ENCODE peak calls at places on chromosomes 5 and 9, in six cellular contexts. One of them, this sample, is unnamed.

GRCh38 chr5:10034008-10034407 is 215.7 kb downstream of the ATPSCKMT start:
- DNase-seq in HCT116: no peak
- DNase-seq in neural progenitor cell: no peak
- DNase-seq in MM.1S: no peak
- DNase-seq in GM23248: peak; percentile 6
- DNase-seq in SK-N-SH: no peak
- DNase-seq in this sample: no peak

GRCh38 chr9:94005272-94005901 is 50.2 kb upstream of the BARX1 start:
- DNase-seq in GM23248: peak; percentile 32
- DNase-seq in neural progenitor cell: no peak
- DNase-seq in HCT116: no peak
- DNase-seq in MM.1S: no peak
- DNase-seq in SK-N-SH: no peak
- DNase-seq in this sample: peak; percentile 76

GRCh38 chr5:45774528-45774927 is 78.3 kb upstream of the HCN1 start:
- DNase-seq in GM23248: peak; percentile 4
- DNase-seq in SK-N-SH: no peak
- DNase-seq in HCT116: no peak
- DNase-seq in neural progenitor cell: no peak
- DNase-seq in MM.1S: peak; percentile 22
- DNase-seq in this sample: peak; percentile 40

GRCh38 chr9:109627042-109627441 is 128.9 kb upstream of the PTPN3 start:
- DNase-seq in SK-N-SH: no peak
- DNase-seq in HCT116: no peak
- DNase-seq in GM23248: no peak
- DNase-seq in MM.1S: no peak
- DNase-seq in neural progenitor cell: no peak
- DNase-seq in this sample: no peak

GRCh38 chr9:29422445-29422844 is 1849.2 kb upstream of the C9orf72 start:
- DNase-seq in SK-N-SH: no peak
- DNase-seq in neural progenitor cell: no peak
- DNase-seq in MM.1S: peak; percentile 37
- DNase-seq in HCT116: no peak
- DNase-seq in GM23248: no peak
- DNase-seq in this sample: no peak

GRCh38 chr5:11904270-11904906 is at the start of gene CTNND2:
- DNase-seq in HCT116: no peak
- DNase-seq in GM23248: peak; percentile 30
- DNase-seq in SK-N-SH: peak; percentile 72
- DNase-seq in neural progenitor cell: peak; percentile 94
- DNase-seq in MM.1S: peak; percentile 67
- DNase-seq in this sample: peak; percentile 76

GRCh38 chr9:93059097-93059959 is 827 bp downstream of the SUSD3 start:
- DNase-seq in MM.1S: peak; percentile 42
- DNase-seq in GM23248: no peak
- DNase-seq in neural progenitor cell: no peak
- DNase-seq in HCT116: no peak
- DNase-seq in SK-N-SH: no peak
- DNase-seq in this sample: no peak

GRCh38 chr5:149485655-149486615 is 65.3 kb downstream of the CSNK1A1 start:
- DNase-seq in SK-N-SH: peak; percentile 34
- DNase-seq in MM.1S: no peak
- DNase-seq in GM23248: peak; percentile 99
- DNase-seq in HCT116: peak; percentile 90
- DNase-seq in neural progenitor cell: no peak
- DNase-seq in this sample: peak; percentile 100

GRCh38 chr5:64792474-64792873 is 23.7 kb downstream of the CWC27 start:
- DNase-seq in GM23248: no peak
- DNase-seq in neural progenitor cell: no peak
- DNase-seq in HCT116: no peak
- DNase-seq in SK-N-SH: no peak
- DNase-seq in MM.1S: no peak
- DNase-seq in this sample: no peak

GRCh38 chr9:14315754-14316573 is 2.0 kb upstream of the NFIB start:
- DNase-seq in GM23248: peak; percentile 44
- DNase-seq in MM.1S: no peak
- DNase-seq in HCT116: no peak
- DNase-seq in SK-N-SH: peak; percentile 58
- DNase-seq in neural progenitor cell: peak; percentile 49
- DNase-seq in this sample: peak; percentile 40

GRCh38 chr5:1300581-1301083 is 5.8 kb upstream of the TERT start:
- DNase-seq in SK-N-SH: no peak
- DNase-seq in GM23248: no peak
- DNase-seq in MM.1S: no peak
- DNase-seq in HCT116: no peak
- DNase-seq in neural progenitor cell: no peak
- DNase-seq in this sample: no peak

GRCh38 chr5:83169938-83170337 is 92.6 kb downstream of the XRCC4 start:
- DNase-seq in HCT116: no peak
- DNase-seq in GM23248: no peak
- DNase-seq in neural progenitor cell: no peak
- DNase-seq in MM.1S: no peak
- DNase-seq in SK-N-SH: no peak
- DNase-seq in this sample: no peak

GRCh38 chr5:180330810-180331646 is 22.1 kb downstream of the GFPT2 start:
- DNase-seq in HCT116: peak; percentile 74
- DNase-seq in SK-N-SH: no peak
- DNase-seq in neural progenitor cell: no peak
- DNase-seq in GM23248: peak; percentile 98
- DNase-seq in MM.1S: no peak
- DNase-seq in this sample: peak; percentile 95

GRCh38 chr9:109519366-109519765 is 21.3 kb upstream of the PTPN3 start:
- DNase-seq in SK-N-SH: no peak
- DNase-seq in neural progenitor cell: no peak
- DNase-seq in HCT116: no peak
- DNase-seq in GM23248: no peak
- DNase-seq in MM.1S: no peak
- DNase-seq in this sample: no peak

GRCh38 chr9:109117856-109118801 is 1.6 kb downstream of the TMEM245 start:
- DNase-seq in HCT116: no peak
- DNase-seq in GM23248: peak; percentile 62
- DNase-seq in SK-N-SH: peak; percentile 22
- DNase-seq in neural progenitor cell: peak; percentile 61
- DNase-seq in MM.1S: no peak
- DNase-seq in this sample: peak; percentile 88

GRCh38 chr9:116096853-116097252 is 56.7 kb upstream of the PAPPA start:
- DNase-seq in GM23248: no peak
- DNase-seq in SK-N-SH: no peak
- DNase-seq in neural progenitor cell: peak; percentile 47
- DNase-seq in MM.1S: no peak
- DNase-seq in HCT116: no peak
- DNase-seq in this sample: peak; percentile 29

GRCh38 chr9:127567898-127568617 is 44.0 kb upstream of the STXBP1 start:
- DNase-seq in HCT116: no peak
- DNase-seq in SK-N-SH: peak; percentile 68
- DNase-seq in MM.1S: no peak
- DNase-seq in GM23248: peak; percentile 72
- DNase-seq in neural progenitor cell: peak; percentile 65
- DNase-seq in this sample: no peak

GRCh38 chr9:127568618-127568970 is 43.5 kb upstream of the STXBP1 start:
- DNase-seq in GM23248: peak; percentile 47
- DNase-seq in HCT116: no peak
- DNase-seq in neural progenitor cell: no peak
- DNase-seq in SK-N-SH: no peak
- DNase-seq in MM.1S: no peak
- DNase-seq in this sample: no peak

GRCh38 chr9:127566351-127567001 is 45.6 kb upstream of the STXBP1 start:
- DNase-seq in MM.1S: no peak
- DNase-seq in GM23248: peak; percentile 63
- DNase-seq in SK-N-SH: no peak
- DNase-seq in HCT116: no peak
- DNase-seq in neural progenitor cell: no peak
- DNase-seq in this sample: peak; percentile 52

GRCh38 chr9:127568971-127569818 is 42.9 kb upstream of the STXBP1 start:
- DNase-seq in GM23248: peak; percentile 94
- DNase-seq in SK-N-SH: peak; percentile 100
- DNase-seq in HCT116: no peak
- DNase-seq in MM.1S: peak; percentile 81
- DNase-seq in neural progenitor cell: peak; percentile 96
- DNase-seq in this sample: peak; percentile 87

DNA sequence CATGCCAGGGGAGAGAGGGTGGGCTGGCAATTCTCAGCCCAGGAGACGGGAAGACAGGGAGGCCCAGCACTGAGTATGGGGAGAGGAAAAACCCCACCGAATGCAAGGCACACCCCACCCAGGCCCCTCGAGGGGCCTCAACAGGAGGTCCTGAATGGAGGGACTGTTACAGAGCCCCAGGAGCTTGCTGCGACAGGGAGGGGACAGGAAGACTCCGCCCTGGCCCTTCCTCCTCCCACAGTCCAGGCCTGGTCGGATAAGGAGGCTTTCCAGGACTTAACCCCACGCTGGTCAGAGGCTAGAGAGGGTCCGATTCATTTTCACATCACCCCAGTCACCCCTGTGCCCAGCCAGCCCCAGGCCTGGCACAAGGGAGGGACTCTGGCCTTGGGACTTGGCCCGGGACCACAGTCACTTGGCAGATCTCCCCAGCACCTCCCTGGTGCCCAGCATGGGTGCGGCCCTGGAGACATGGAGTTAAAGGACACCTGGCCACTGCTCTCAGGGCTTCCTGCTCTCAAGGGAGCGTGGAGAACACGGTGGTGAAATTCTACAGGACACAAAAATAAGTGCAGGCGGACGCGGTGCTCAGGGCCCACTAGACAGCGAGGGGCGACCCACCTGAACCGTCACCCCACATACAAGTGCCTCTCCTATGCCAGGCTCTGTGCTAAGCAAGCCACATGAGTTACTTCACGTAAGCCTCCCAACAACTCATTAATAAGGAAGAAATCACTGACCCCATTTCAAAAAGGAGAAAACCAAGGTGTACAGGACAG is 44.8 kb upstream of the STXBP1 start:
- DNase-seq in neural progenitor cell: peak; percentile 52
- DNase-seq in GM23248: peak; percentile 70
- DNase-seq in SK-N-SH: peak; percentile 70
- DNase-seq in MM.1S: no peak
- DNase-seq in HCT116: no peak
- DNase-seq in this sample: peak; percentile 46
- TF ChIP-seq EZH2phosphoT487 in neural progenitor cell: no peak
- TF ChIP-seq EZH2phosphoT487 in GM23248: no peak
- TF ChIP-seq EZH2phosphoT487 in SK-N-SH: no peak
- TF ChIP-seq EZH2phosphoT487 in MM.1S: no peak
- TF ChIP-seq EZH2phosphoT487 in HCT116: no peak
- TF ChIP-seq EZH2phosphoT487 in this sample: no peak

GRCh38 chr5:154368041-154368800 is 77.6 kb upstream of the SAP30L start:
- DNase-seq in HCT116: peak; percentile 89
- DNase-seq in GM23248: peak; percentile 94
- DNase-seq in SK-N-SH: peak; percentile 24
- DNase-seq in neural progenitor cell: peak; percentile 83
- DNase-seq in MM.1S: no peak
- DNase-seq in this sample: peak; percentile 95
- H3K9ac ChIP-seq in HCT116: peak overlapping the region; percentile 43
- H3K9ac ChIP-seq in GM23248: peak overlapping the region; percentile 42
- H3K9ac ChIP-seq in SK-N-SH: peak overlapping the region; percentile 62
- H3K9ac ChIP-seq in neural progenitor cell: no peak overlapping the region
- H3K9ac ChIP-seq in MM.1S: no peak overlapping the region
- H3K9ac ChIP-seq in this sample: peak overlapping the region; percentile 9

DNA sequence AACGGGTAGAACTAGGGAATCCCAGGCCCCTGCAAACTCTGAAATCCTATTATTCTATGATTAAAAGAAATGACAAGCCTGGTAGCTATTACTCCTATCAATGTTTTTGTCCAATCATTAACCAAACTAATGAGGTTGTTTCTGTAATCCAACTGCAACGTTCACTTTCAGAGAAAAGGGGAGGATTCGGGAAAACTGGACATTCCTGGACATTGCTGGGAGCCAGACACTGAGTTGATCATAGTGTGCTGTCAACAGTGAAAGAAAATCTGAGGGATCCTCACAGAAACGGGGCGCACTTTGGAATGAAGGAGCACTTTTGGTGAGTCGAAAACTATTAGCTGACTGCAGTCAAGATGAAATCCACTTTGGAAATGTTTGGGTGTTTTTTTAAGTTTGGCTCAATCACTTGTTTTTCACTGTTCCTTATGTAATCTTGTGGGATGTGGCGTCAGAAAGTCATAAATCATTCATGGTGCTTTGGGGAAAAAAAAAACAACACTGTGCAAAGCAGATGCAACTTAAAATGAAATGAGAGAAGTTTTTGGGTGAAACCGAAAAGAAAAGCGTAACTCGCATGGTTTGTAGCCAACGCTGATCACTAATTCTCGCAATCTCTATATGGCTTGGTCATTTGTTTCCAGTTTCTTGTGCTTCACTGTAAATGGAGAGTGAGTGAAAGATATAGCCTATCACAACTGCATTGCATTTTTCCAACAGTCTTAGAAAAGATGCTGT is 51.2 kb upstream of the ADRA1B start:
- DNase-seq in SK-N-SH: no peak
- DNase-seq in neural progenitor cell: no peak
- DNase-seq in HCT116: no peak
- DNase-seq in GM23248: peak; percentile 29
- DNase-seq in MM.1S: no peak
- DNase-seq in this sample: no peak
- H3K4me3 ChIP-seq in SK-N-SH: no peak overlapping the region
- H3K4me3 ChIP-seq in neural progenitor cell: no peak overlapping the region
- H3K4me3 ChIP-seq in HCT116: no peak overlapping the region
- H3K4me3 ChIP-seq in GM23248: peak overlapping the region; percentile 47
- H3K4me3 ChIP-seq in MM.1S: no peak overlapping the region
- H3K4me3 ChIP-seq in this sample: no peak overlapping the region

GRCh38 chr9:138053996-138054752 is 176.6 kb downstream of the CACNA1B start:
- DNase-seq in GM23248: no peak
- DNase-seq in HCT116: no peak
- DNase-seq in neural progenitor cell: no peak
- DNase-seq in MM.1S: no peak
- DNase-seq in SK-N-SH: no peak
- DNase-seq in this sample: no peak

GRCh38 chr9:138052635-138053320 is 175.2 kb downstream of the CACNA1B start:
- DNase-seq in GM23248: no peak
- DNase-seq in HCT116: no peak
- DNase-seq in MM.1S: no peak
- DNase-seq in neural progenitor cell: peak; percentile 0
- DNase-seq in SK-N-SH: peak; percentile 4
- DNase-seq in this sample: no peak

GRCh38 chr9:138052322-138052615 is 174.7 kb downstream of the CACNA1B start:
- DNase-seq in SK-N-SH: peak; percentile 3
- DNase-seq in GM23248: no peak
- DNase-seq in neural progenitor cell: peak; percentile 1
- DNase-seq in HCT116: no peak
- DNase-seq in MM.1S: no peak
- DNase-seq in this sample: no peak

GRCh38 chr9:138051586-138052321 is 174.2 kb downstream of the CACNA1B start:
- DNase-seq in MM.1S: no peak
- DNase-seq in neural progenitor cell: peak; percentile 0
- DNase-seq in SK-N-SH: peak; percentile 13
- DNase-seq in GM23248: no peak
- DNase-seq in HCT116: no peak
- DNase-seq in this sample: no peak

DNA sequence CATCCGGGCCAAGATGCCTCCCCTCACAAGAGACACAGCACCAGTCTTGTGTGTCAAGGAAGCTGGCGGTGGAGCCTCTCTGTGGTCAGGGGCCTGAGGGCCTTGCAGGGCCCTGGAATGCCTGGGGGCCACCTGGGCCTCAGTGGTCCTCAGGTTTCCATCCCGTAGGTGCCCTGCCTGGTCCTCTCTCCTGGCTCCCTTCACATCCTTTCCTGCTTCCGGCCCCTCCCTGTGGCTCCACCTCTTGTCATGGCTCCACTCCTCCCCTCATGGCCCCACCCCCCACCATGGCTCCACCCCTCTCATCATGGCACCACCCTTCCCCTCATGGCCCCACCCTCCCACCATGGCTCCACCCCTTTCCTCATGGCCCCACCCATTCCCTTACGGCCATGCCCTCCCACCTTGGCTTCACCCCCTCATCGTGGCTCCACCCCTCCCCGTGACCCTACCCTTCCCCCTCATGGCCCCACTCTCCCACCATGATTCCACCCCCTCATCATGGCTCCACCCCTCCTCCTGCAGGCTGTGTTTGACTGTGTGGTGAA is 175.8 kb downstream of the CACNA1B start:
- DNase-seq in SK-N-SH: peak; percentile 79
- DNase-seq in HCT116: peak; percentile 22
- DNase-seq in MM.1S: no peak
- DNase-seq in neural progenitor cell: no peak
- DNase-seq in GM23248: no peak
- DNase-seq in this sample: no peak
- TF ChIP-seq EZH2phosphoT487 in SK-N-SH: no peak
- TF ChIP-seq EZH2phosphoT487 in HCT116: no peak
- TF ChIP-seq EZH2phosphoT487 in MM.1S: no peak
- TF ChIP-seq EZH2phosphoT487 in neural progenitor cell: no peak
- TF ChIP-seq EZH2phosphoT487 in GM23248: no peak
- TF ChIP-seq EZH2phosphoT487 in this sample: no peak